ENCODE peak calls at places on chromosomes 12 and 14, in nine cellular contexts. J, Z, T, D, R, G, U, L and F are unnamed samples.

GRCh38 chr12:1797991-1798733 is 22.2 kb upstream of the LRTM2 start:
- DNase-seq in J (no peak), Z (no peak), T (no peak), D (no peak), R (no peak), G (peak), U (no peak), L (peak), F (no peak)

GRCh38 chr14:95052016-95052585 is 105.2 kb downstream of the DICER1 start:
- DNase-seq in J (no peak), Z (no peak), T (no peak), D (no peak), R (no peak), G (no peak), U (no peak), L (no peak), F (no peak)

GRCh38 chr14:68616255-68616902 is 176.5 kb downstream of the ZFP36L1 start:
- DNase-seq in J (no peak), Z (no peak), T (peak), D (no peak), R (peak), G (no peak), U (no peak), L (no peak), F (no peak)

GRCh38 chr14:54566410-54567223 is at the start of gene SAMD4A:
- DNase-seq in J (peak), Z (peak), T (peak), D (no peak), R (peak), G (peak), U (peak), L (peak), F (no peak)

GRCh38 chr14:100140452-100141132 is 18.9 kb downstream of the DEGS2 start:
- DNase-seq in J (no peak), Z (no peak), T (no peak), D (no peak), R (peak), G (no peak), U (no peak), L (no peak), F (no peak)

GRCh38 chr12:107399061-107399460 is 286.5 kb upstream of the PWP1 start:
- DNase-seq in J (no peak), Z (no peak), T (no peak), D (no peak), R (no peak), G (no peak), U (no peak), L (no peak), F (no peak)

GRCh38 chr14:45181806-45182205 is 46.1 kb downstream of the FANCM start:
- DNase-seq in J (no peak), Z (no peak), T (no peak), D (no peak), R (no peak), G (no peak), U (no peak), L (no peak), F (no peak)

GRCh38 chr12:70268972-70269371 is 25.7 kb downstream of the CNOT2 start:
- DNase-seq in J (no peak), Z (no peak), T (no peak), D (no peak), R (no peak), G (no peak), U (no peak), L (no peak), F (no peak)

GRCh38 chr12:19031032-19031431 is 98.5 kb upstream of the PLEKHA5 start:
- DNase-seq in J (no peak), Z (no peak), T (no peak), D (peak), R (peak), G (no peak), U (no peak), L (no peak), F (peak)

GRCh38 chr12:2163172-2163927 is 110.6 kb downstream of the CACNA1C start:
- DNase-seq in J (peak), Z (peak), T (no peak), D (no peak), R (peak), G (peak), U (peak), L (no peak), F (no peak)

GRCh38 chr14:85444685-85445084 is 85.3 kb upstream of the FLRT2 start:
- DNase-seq in J (no peak), Z (no peak), T (no peak), D (no peak), R (peak), G (no peak), U (no peak), L (no peak), F (no peak)

GRCh38 chr14:36747411-36748184 is 85.9 kb downstream of the PAX9 start:
- DNase-seq in J (no peak), Z (no peak), T (no peak), D (no peak), R (no peak), G (no peak), U (no peak), L (no peak), F (no peak)

GRCh38 chr12:116551952-116552749 is 7.0 kb upstream of the MAP1LC3B2 start:
- DNase-seq in J (no peak), Z (no peak), T (no peak), D (no peak), R (peak), G (no peak), U (no peak), L (no peak), F (no peak)

GRCh38 chr12:10607885-10608458 is 5.4 kb downstream of the MAGOHB start:
- DNase-seq in J (no peak), Z (no peak), T (no peak), D (no peak), R (peak), G (no peak), U (no peak), L (no peak), F (no peak)

GRCh38 chr14:61260939-61261776 is 20.0 kb downstream of the TMEM30B start:
- DNase-seq in J (no peak), Z (no peak), T (no peak), D (no peak), R (peak), G (no peak), U (no peak), L (no peak), F (no peak)
- H3K27ac ChIP-seq in J (no peak), Z (no peak), T (no peak), D (no peak), R (no peak), G (no peak), U (peak), L (no peak), F (no peak)

GRCh38 chr14:35250319-35250718 is 41.9 kb upstream of the PSMA6 start:
- DNase-seq in J (no peak), Z (no peak), T (no peak), D (no peak), R (no peak), G (no peak), U (no peak), L (no peak), F (no peak)

GRCh38 chr14:35247777-35248475 is 44.3 kb upstream of the PSMA6 start:
- DNase-seq in J (no peak), Z (no peak), T (no peak), D (no peak), R (peak), G (no peak), U (no peak), L (no peak), F (no peak)

GRCh38 chr14:35252485-35252884 is 39.7 kb upstream of the PSMA6 start:
- DNase-seq in J (no peak), Z (no peak), T (no peak), D (no peak), R (no peak), G (no peak), U (no peak), L (no peak), F (no peak)

GRCh38 chr14:35244542-35244941 is 47.6 kb upstream of the PSMA6 start:
- DNase-seq in J (no peak), Z (no peak), T (no peak), D (no peak), R (no peak), G (no peak), U (no peak), L (no peak), F (no peak)

GRCh38 chr14:35248476-35248788 is 43.8 kb upstream of the PSMA6 start:
- DNase-seq in J (no peak), Z (no peak), T (peak), D (no peak), R (no peak), G (no peak), U (no peak), L (no peak), F (no peak)
- H3K27ac ChIP-seq in J (no peak), Z (no peak), T (peak), D (no peak), R (no peak), G (peak), U (peak), L (no peak), F (no peak)

DNA sequence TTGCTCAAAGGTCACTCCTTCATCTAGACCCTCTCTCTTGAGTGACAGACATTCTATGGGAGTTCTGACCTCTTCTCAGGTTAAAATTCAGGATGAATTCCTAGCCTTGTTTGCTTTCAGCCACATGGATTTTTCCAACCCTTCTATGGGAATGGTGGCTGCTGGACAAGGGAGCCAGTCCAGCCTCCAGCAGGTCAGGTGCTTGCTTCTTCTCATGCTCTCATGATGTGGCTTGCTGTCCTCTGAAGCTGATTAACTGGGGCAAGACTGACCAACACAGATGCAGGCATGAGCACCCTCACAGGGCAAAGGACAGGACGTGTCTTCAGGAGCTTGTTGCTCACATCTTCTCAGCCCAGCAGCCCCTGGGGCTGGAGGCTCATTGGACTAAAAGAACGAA is 97.2 kb upstream of the SLC35F4 start:
- DNase-seq in J (no peak), Z (no peak), T (no peak), D (no peak), R (no peak), G (no peak), U (no peak), L (no peak), F (no peak)
- H3K27ac ChIP-seq in J (no peak), Z (peak), T (no peak), D (no peak), R (no peak), G (no peak), U (no peak), L (no peak), F (no peak)

DNA sequence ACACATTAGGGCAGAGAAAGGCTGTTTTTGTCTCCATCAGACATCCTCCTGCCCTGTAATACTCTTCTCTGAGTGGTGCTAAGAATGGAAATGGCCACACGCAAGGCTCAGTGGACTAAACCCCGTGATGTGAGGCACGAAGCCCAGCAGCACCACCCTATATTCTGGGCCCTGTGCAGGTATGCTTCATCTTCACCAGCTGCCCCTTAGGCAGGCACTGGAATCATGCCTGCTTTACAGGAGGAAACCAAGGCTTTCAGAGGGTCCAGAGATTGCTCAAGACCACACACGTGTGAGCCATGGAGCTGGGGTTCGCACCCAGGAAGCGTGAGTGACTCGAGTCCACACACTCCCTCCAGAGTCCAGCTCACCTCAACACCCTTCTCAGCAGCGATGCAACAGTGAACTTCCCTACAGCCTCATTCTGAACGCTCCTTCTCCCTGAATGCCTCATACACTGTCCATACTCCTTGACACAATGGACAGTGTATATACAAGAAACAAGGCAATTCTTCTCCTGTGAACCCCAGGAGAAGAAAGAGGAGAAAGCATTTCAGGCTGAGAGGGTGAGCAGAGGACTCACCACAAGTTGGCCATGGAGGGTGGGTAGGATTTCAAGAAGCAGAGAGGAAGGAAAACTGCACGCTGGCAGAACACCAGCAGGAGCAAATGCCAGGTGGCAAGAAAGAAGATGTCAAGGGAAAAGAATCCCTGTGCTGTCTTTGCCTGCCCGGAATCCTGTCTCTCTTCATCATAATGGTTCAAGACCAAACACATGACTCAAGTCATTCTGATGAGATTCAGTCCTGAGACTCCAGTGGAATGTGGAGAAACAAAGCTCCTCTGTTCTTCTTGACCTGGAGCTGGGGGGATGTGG is 39.1 kb downstream of the NT5DC3 start:
- DNase-seq in J (no peak), Z (no peak), T (no peak), D (peak), R (peak), G (no peak), U (peak), L (no peak), F (peak)
- H3K27ac ChIP-seq in J (no peak), Z (peak), T (no peak), D (peak), R (no peak), G (no peak), U (peak), L (no peak), F (peak)

GRCh38 chr12:6370994-6371754 is 4.2 kb downstream of the SCNN1A start:
- DNase-seq in J (no peak), Z (no peak), T (no peak), D (peak), R (peak), G (no peak), U (no peak), L (no peak), F (peak)

GRCh38 chr12:6374781-6375150 is 597 bp downstream of the SCNN1A start:
- DNase-seq in J (no peak), Z (no peak), T (no peak), D (no peak), R (no peak), G (no peak), U (no peak), L (no peak), F (no peak)

GRCh38 chr12:6372403-6373003 is 2.9 kb downstream of the SCNN1A start:
- DNase-seq in J (no peak), Z (no peak), T (peak), D (peak), R (peak), G (no peak), U (no peak), L (no peak), F (peak)

GRCh38 chr12:6374028-6374780 is 1.2 kb downstream of the SCNN1A start:
- DNase-seq in J (no peak), Z (no peak), T (no peak), D (no peak), R (no peak), G (no peak), U (no peak), L (no peak), F (no peak)

GRCh38 chr12:6373022-6373787 is 2.2 kb downstream of the SCNN1A start:
- DNase-seq in J (no peak), Z (no peak), T (no peak), D (no peak), R (no peak), G (no peak), U (no peak), L (no peak), F (no peak)
- H3K27ac ChIP-seq in J (no peak), Z (peak), T (no peak), D (peak), R (no peak), G (no peak), U (peak), L (peak), F (peak)